ENCODE peak calls at places on chromosomes 16 and 17, in seven cellular contexts. P, Q, I, Z, K, F and R are unnamed samples.

GRCh38 chr16:5064915-5065314 is 841 bp downstream of the C16orf89 start:
- DNase-seq in P (peak; percentile 24), Q (no peak), I (no peak), Z (no peak), K (no peak), F (no peak), R (no peak)

GRCh38 chr17:19237389-19238166 is 412 bp downstream of the EPN2 start:
- DNase-seq in P (no peak), Q (peak; percentile 39), I (peak; percentile 45), Z (peak; percentile 84), K (peak; percentile 61), F (no peak), R (peak; percentile 52)

GRCh38 chr16:55508941-55509920 is at the start of gene LPCAT2:
- DNase-seq in P (peak; percentile 84), Q (peak; percentile 96), I (peak; percentile 76), Z (peak; percentile 98), K (peak; percentile 93), F (peak; percentile 98), R (peak; percentile 88)

GRCh38 chr16:68234188-68235104 is 1.5 kb downstream of the ESRP2 start:
- DNase-seq in P (no peak), Q (peak; percentile 45), I (no peak), Z (peak; percentile 80), K (peak; percentile 86), F (peak; percentile 80), R (no peak)

GRCh38 chr17:15475620-15476354 is 8.4 kb upstream of the CDRT4 start:
- DNase-seq in P (peak; percentile 62), Q (no peak), I (no peak), Z (no peak), K (no peak), F (peak; percentile 59), R (peak; percentile 28)

GRCh38 chr17:77875051-77875780 is 83.3 kb upstream of the TNRC6C start:
- DNase-seq in P (peak; percentile 44), Q (no peak), I (no peak), Z (no peak), K (no peak), F (no peak), R (peak; percentile 68)

GRCh38 chr17:1095093-1095852 is 84.5 kb downstream of the ABR start:
- DNase-seq in P (no peak), Q (no peak), I (no peak), Z (no peak), K (no peak), F (peak; percentile 31), R (no peak)

GRCh38 chr17:12250973-12251372 is 230.3 kb downstream of the MAP2K4 start:
- DNase-seq in P (no peak), Q (no peak), I (no peak), Z (no peak), K (no peak), F (no peak), R (no peak)

GRCh38 chr17:42783062-42783777 is 2.8 kb downstream of the WNK4 start:
- DNase-seq in P (peak; percentile 83), Q (peak; percentile 80), I (no peak), Z (no peak), K (no peak), F (peak; percentile 82), R (peak; percentile 49)

GRCh38 chr17:42078396-42079042 is 19.8 kb downstream of the ZNF385C start:
- DNase-seq in P (no peak), Q (no peak), I (no peak), Z (no peak), K (no peak), F (peak; percentile 37), R (peak; percentile 22)

GRCh38 chr16:70465999-70466811 is 11.8 kb downstream of the FCSK start:
- DNase-seq in P (no peak), Q (no peak), I (no peak), Z (no peak), K (no peak), F (no peak), R (no peak)

GRCh38 chr16:9225527-9226316 is 134.3 kb downstream of the HAPSTR1 start:
- DNase-seq in P (no peak), Q (peak; percentile 59), I (peak; percentile 9), Z (no peak), K (peak; percentile 72), F (peak; percentile 3), R (no peak)

GRCh38 chr17:59914274-59914854 is 21.4 kb downstream of the RPS6KB1 start:
- DNase-seq in P (peak; percentile 60), Q (peak; percentile 13), I (peak; percentile 6), Z (no peak), K (no peak), F (peak; percentile 70), R (peak; percentile 59)

GRCh38 chr17:36992701-36993100 is 43.9 kb downstream of the AATF start:
- DNase-seq in P (no peak), Q (no peak), I (no peak), Z (no peak), K (no peak), F (no peak), R (no peak)

GRCh38 chr16:17972460-17972943 is 364.0 kb downstream of the NPIPA8 start:
- DNase-seq in P (no peak), Q (no peak), I (no peak), Z (no peak), K (no peak), F (no peak), R (no peak)

GRCh38 chr17:81037026-81037782 is 2.3 kb downstream of the BAIAP2 start:
- DNase-seq in P (no peak), Q (no peak), I (no peak), Z (no peak), K (no peak), F (peak; percentile 97), R (peak; percentile 26)

GRCh38 chr16:5709889-5710288 is 612.3 kb upstream of the EEF2KMT start:
- DNase-seq in P (peak; percentile 0), Q (peak; percentile 73), I (peak; percentile 69), Z (peak; percentile 72), K (peak; percentile 30), F (no peak), R (no peak)

GRCh38 chr16:10387378-10387681 is 1.5 kb downstream of the ATF7IP2 start:
- DNase-seq in P (no peak), Q (no peak), I (no peak), Z (no peak), K (no peak), F (peak; percentile 25), R (no peak)

GRCh38 chr16:10391339-10391738 is 5.5 kb downstream of the ATF7IP2 start:
- DNase-seq in P (no peak), Q (no peak), I (no peak), Z (no peak), K (no peak), F (no peak), R (no peak)

GRCh38 chr16:10390867-10391266 is 5.0 kb downstream of the ATF7IP2 start:
- DNase-seq in P (no peak), Q (no peak), I (no peak), Z (no peak), K (no peak), F (no peak), R (no peak)

GRCh38 chr16:10388987-10389386 is 3.1 kb downstream of the ATF7IP2 start:
- DNase-seq in P (no peak), Q (no peak), I (no peak), Z (no peak), K (no peak), F (no peak), R (no peak)

DNA sequence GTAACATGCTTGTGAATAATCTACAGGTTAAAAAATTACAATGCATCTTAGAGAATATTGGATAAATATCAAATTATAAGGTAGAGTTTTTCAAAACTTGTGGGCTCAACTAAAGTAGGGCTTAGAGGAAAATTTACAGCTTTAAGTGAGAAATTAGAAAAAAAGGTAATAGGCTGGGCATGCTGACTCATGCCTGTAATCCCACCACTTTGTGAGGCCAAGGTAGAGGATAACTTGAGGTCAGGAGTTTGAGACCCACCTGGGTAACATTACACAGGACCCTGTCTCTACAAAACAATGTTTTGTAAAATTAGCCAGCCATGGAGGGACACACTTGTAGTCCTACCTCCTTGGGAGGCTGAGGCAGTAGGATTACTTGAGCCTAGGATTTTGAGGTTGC is 4.5 kb downstream of the ATF7IP2 start:
- DNase-seq in P (no peak), Q (no peak), I (no peak), Z (no peak), K (no peak), F (no peak), R (no peak)
- H3K79me1 ChIP-seq in P (no peaks in the 10 kb centered on the region), Q (peaks cover 7% of the 10 kb centered on the region), I (no peaks in the 10 kb centered on the region), Z (peaks cover 6% of the 10 kb centered on the region), K (peaks cover 7% of the 10 kb centered on the region), F (no peaks in the 10 kb centered on the region), R (peaks cover 11% of the 10 kb centered on the region)

GRCh38 chr16:89744813-89745212 is 23.5 kb downstream of the ZNF276 start:
- DNase-seq in P (no peak), Q (no peak), I (no peak), Z (no peak), K (no peak), F (no peak), R (no peak)
- H3K23ac ChIP-seq in P (no peak overlapping the region), Q (no peak overlapping the region), I (no peak overlapping the region), Z (no peak overlapping the region), K (no peak overlapping the region), F (no peak overlapping the region), R (no peak overlapping the region)

DNA sequence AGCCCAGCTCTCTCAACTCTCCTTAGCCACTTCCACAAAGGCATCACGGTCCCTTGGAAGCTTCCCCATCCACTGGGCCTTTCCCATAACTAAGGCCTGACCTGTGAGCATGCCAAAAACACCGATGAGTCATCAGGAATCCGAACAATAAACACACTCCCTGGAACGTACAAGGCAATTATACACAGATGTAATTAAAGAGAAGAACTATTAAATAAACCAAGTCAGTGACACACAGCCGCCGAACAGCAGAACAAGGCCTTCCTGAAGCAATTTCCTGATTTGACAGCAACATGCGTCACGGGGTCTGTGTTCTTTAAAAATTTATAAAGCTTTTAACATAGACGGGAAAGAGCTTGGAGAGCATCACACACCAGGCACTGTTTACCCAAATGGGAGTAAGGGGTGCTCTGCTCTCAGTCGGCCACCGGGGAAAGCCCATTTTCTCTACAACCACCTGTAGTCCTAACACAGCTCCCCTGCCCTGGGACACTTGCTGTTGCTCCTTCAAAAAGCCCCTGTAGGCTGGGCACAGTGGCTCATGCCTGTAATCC is 29.4 kb downstream of the COG7 start:
- DNase-seq in P (peak; percentile 99), Q (no peak), I (no peak), Z (no peak), K (no peak), F (peak; percentile 87), R (peak; percentile 97)
- H3K79me1 ChIP-seq in P (peaks cover 6% of the 10 kb centered on the region), Q (no peaks in the 10 kb centered on the region), I (no peaks in the 10 kb centered on the region), Z (no peaks in the 10 kb centered on the region), K (no peaks in the 10 kb centered on the region), F (no peaks in the 10 kb centered on the region), R (peaks cover 2% of the 10 kb centered on the region)

GRCh38 chr16:69260506-69260905 is 50.6 kb upstream of the VPS4A start:
- DNase-seq in P (no peak), Q (no peak), I (no peak), Z (no peak), K (no peak), F (no peak), R (no peak)

GRCh38 chr16:69260019-69260418 is 51.1 kb upstream of the VPS4A start:
- DNase-seq in P (no peak), Q (peak; percentile 16), I (no peak), Z (no peak), K (peak; percentile 29), F (no peak), R (no peak)
- H3K23ac ChIP-seq in P (no peak overlapping the region), Q (no peak overlapping the region), I (no peak overlapping the region), Z (no peak overlapping the region), K (no peak overlapping the region), F (no peak overlapping the region), R (no peak overlapping the region)